ENCODE peak calls at places on chromosome 11, in six cellular contexts. One of them, this sample, is unnamed.

GRCh38 chr11:250740-251299 is 14.0 kb downstream of the PSMD13 start:
- DNase-seq in stimulated activated naive CD8-positive, alpha-beta T cell treated with anti-CD3 and anti-CD28 coated beads, Interleukin-15, Interleukin-2, amounts not matched to agents 100 U/mL and 50 U/mL, for 24 hours: peak; percentile 78
- DNase-seq in Right ventricle myocardium superior: peak; percentile 72
- DNase-seq in cerebellum: no peak
- DNase-seq in stomach: peak; percentile 65
- DNase-seq in GM04503: no peak
- DNase-seq in this sample: peak; percentile 93

GRCh38 chr11:75147875-75148263 is 3.0 kb upstream of the SLCO2B1 start:
- DNase-seq in stimulated activated naive CD8-positive, alpha-beta T cell treated with anti-CD3 and anti-CD28 coated beads, Interleukin-15, Interleukin-2, amounts not matched to agents 100 U/mL and 50 U/mL, for 24 hours: no peak
- DNase-seq in Right ventricle myocardium superior: peak; percentile 63
- DNase-seq in cerebellum: no peak
- DNase-seq in stomach: no peak
- DNase-seq in GM04503: no peak
- DNase-seq in this sample: no peak

GRCh38 chr11:196786-197731 is 4.2 kb downstream of the SCGB1C1 start:
- DNase-seq in stimulated activated naive CD8-positive, alpha-beta T cell treated with anti-CD3 and anti-CD28 coated beads, Interleukin-15, Interleukin-2, amounts not matched to agents 100 U/mL and 50 U/mL, for 24 hours: no peak
- DNase-seq in Right ventricle myocardium superior: peak; percentile 23
- DNase-seq in cerebellum: no peak
- DNase-seq in stomach: peak; percentile 24
- DNase-seq in GM04503: no peak
- DNase-seq in this sample: no peak

GRCh38 chr11:130636672-130637463 is 188.4 kb downstream of the ADAMTS15 start:
- DNase-seq in stimulated activated naive CD8-positive, alpha-beta T cell treated with anti-CD3 and anti-CD28 coated beads, Interleukin-15, Interleukin-2, amounts not matched to agents 100 U/mL and 50 U/mL, for 24 hours: no peak
- DNase-seq in Right ventricle myocardium superior: no peak
- DNase-seq in cerebellum: no peak
- DNase-seq in stomach: no peak
- DNase-seq in GM04503: no peak
- DNase-seq in this sample: no peak

GRCh38 chr11:131675489-131675888 is 305.1 kb downstream of the NTM start:
- DNase-seq in stimulated activated naive CD8-positive, alpha-beta T cell treated with anti-CD3 and anti-CD28 coated beads, Interleukin-15, Interleukin-2, amounts not matched to agents 100 U/mL and 50 U/mL, for 24 hours: no peak
- DNase-seq in Right ventricle myocardium superior: no peak
- DNase-seq in cerebellum: no peak
- DNase-seq in stomach: no peak
- DNase-seq in GM04503: no peak
- DNase-seq in this sample: no peak

GRCh38 chr11:47056261-47056915 is 119.8 kb downstream of the CSTPP1 start:
- DNase-seq in stimulated activated naive CD8-positive, alpha-beta T cell treated with anti-CD3 and anti-CD28 coated beads, Interleukin-15, Interleukin-2, amounts not matched to agents 100 U/mL and 50 U/mL, for 24 hours: no peak
- DNase-seq in Right ventricle myocardium superior: no peak
- DNase-seq in cerebellum: no peak
- DNase-seq in stomach: no peak
- DNase-seq in GM04503: no peak
- DNase-seq in this sample: no peak

GRCh38 chr11:1217151-1217550 is 5.7 kb upstream of the MUC5B start:
- DNase-seq in stimulated activated naive CD8-positive, alpha-beta T cell treated with anti-CD3 and anti-CD28 coated beads, Interleukin-15, Interleukin-2, amounts not matched to agents 100 U/mL and 50 U/mL, for 24 hours: no peak
- DNase-seq in Right ventricle myocardium superior: peak; percentile 21
- DNase-seq in cerebellum: no peak
- DNase-seq in stomach: no peak
- DNase-seq in GM04503: no peak
- DNase-seq in this sample: no peak

GRCh38 chr11:117717485-117718314 is 79.3 kb downstream of the DSCAML1 start:
- DNase-seq in stimulated activated naive CD8-positive, alpha-beta T cell treated with anti-CD3 and anti-CD28 coated beads, Interleukin-15, Interleukin-2, amounts not matched to agents 100 U/mL and 50 U/mL, for 24 hours: no peak
- DNase-seq in Right ventricle myocardium superior: peak; percentile 56
- DNase-seq in cerebellum: peak; percentile 9
- DNase-seq in stomach: peak; percentile 32
- DNase-seq in GM04503: no peak
- DNase-seq in this sample: no peak

GRCh38 chr11:81596709-81597108 is 1137.0 kb downstream of the FAM181B start:
- DNase-seq in stimulated activated naive CD8-positive, alpha-beta T cell treated with anti-CD3 and anti-CD28 coated beads, Interleukin-15, Interleukin-2, amounts not matched to agents 100 U/mL and 50 U/mL, for 24 hours: no peak
- DNase-seq in Right ventricle myocardium superior: no peak
- DNase-seq in cerebellum: no peak
- DNase-seq in stomach: no peak
- DNase-seq in GM04503: no peak
- DNase-seq in this sample: no peak

GRCh38 chr11:128890216-128890542 is 977 bp upstream of the KCNJ5 start:
- DNase-seq in stimulated activated naive CD8-positive, alpha-beta T cell treated with anti-CD3 and anti-CD28 coated beads, Interleukin-15, Interleukin-2, amounts not matched to agents 100 U/mL and 50 U/mL, for 24 hours: no peak
- DNase-seq in Right ventricle myocardium superior: no peak
- DNase-seq in cerebellum: no peak
- DNase-seq in stomach: no peak
- DNase-seq in GM04503: no peak
- DNase-seq in this sample: no peak

GRCh38 chr11:37712246-37712645 is 1114.2 kb upstream of the RAG2 start:
- DNase-seq in stimulated activated naive CD8-positive, alpha-beta T cell treated with anti-CD3 and anti-CD28 coated beads, Interleukin-15, Interleukin-2, amounts not matched to agents 100 U/mL and 50 U/mL, for 24 hours: no peak
- DNase-seq in Right ventricle myocardium superior: no peak
- DNase-seq in cerebellum: no peak
- DNase-seq in stomach: no peak
- DNase-seq in GM04503: no peak
- DNase-seq in this sample: no peak